ENCODE peak calls at places on chromosomes 1 and 21, in nine cellular contexts. W is IMR-90, P is breast epithelium, X is K562, K is body of pancreas, T is prostate gland, Z is adrenal gland, G is tibial nerve, R is heart left ventricle. J is an unnamed sample. For H3K36me3 and H3K4me1, the result is how much of the 10 kb centered on the place peaks cover.

GRCh38 chr21:44892536-44893277 is 19.2 kb upstream of the PTTG1IP start:
- DNase-seq in W (peak), P (peak), R (no peak), K (peak), G (peak), T (peak), Z (peak), X (peak), J (no peak)

GRCh38 chr1:35577071-35577998 is 4.2 kb downstream of the TFAP2E start:
- DNase-seq in P (no peak), R (no peak), Z (no peak), G (no peak), K (peak), T (no peak), X (no peak), W (no peak), J (no peak)

GRCh38 chr1:45386219-45386618 is 46.0 kb upstream of the MUTYH start:
- DNase-seq in P (no peak), R (no peak), X (no peak), Z (no peak), W (no peak), K (no peak), T (no peak), G (no peak), J (no peak)

GRCh38 chr1:28091043-28091781 is 2.8 kb upstream of the EYA3 start:
- DNase-seq in K (peak), T (peak), R (peak), G (peak), P (peak), X (peak), Z (peak), W (peak), J (no peak)

GRCh38 chr1:116945421-116945820 is 35.7 kb downstream of the PTGFRN start:
- DNase-seq in W (no peak), Z (no peak), G (no peak), R (no peak), X (no peak), P (no peak), K (no peak), T (no peak), J (no peak)

GRCh38 chr1:24418898-24419628 is 3.5 kb downstream of the NIPAL3 start:
- DNase-seq in R (no peak), Z (no peak), W (peak), T (peak), X (peak), G (no peak), P (peak), K (peak), J (no peak)

GRCh38 chr1:154306151-154306550 is 14.7 kb upstream of the AQP10 start:
- DNase-seq in T (no peak), W (peak), Z (no peak), P (no peak), X (no peak), K (no peak), R (no peak), G (no peak), J (no peak)

GRCh38 chr1:27481994-27482620 is 7.9 kb downstream of the WASF2 start:
- DNase-seq in P (no peak), W (no peak), X (no peak), K (no peak), Z (no peak), R (no peak), T (no peak), G (no peak), J (no peak)

GRCh38 chr21:35332841-35333426 is 283.8 kb upstream of the RUNX1 start:
- DNase-seq in Z (no peak), W (no peak), R (no peak), X (no peak), P (no peak), T (no peak), K (no peak), G (no peak), J (no peak)

GRCh38 chr1:31760422-31760900 is 3.7 kb downstream of the ADGRB2 start:
- DNase-seq in P (no peak), W (no peak), Z (no peak), X (no peak), T (no peak), G (no peak), R (no peak), K (no peak), J (no peak)

GRCh38 chr21:42112857-42113256 is 41.7 kb downstream of the UMODL1 start:
- DNase-seq in R (no peak), X (no peak), T (no peak), G (no peak), K (no peak), Z (no peak), W (peak), P (no peak), J (no peak)

GRCh38 chr1:45722809-45723208 is 27.6 kb downstream of the IPP start:
- DNase-seq in W (peak), T (no peak), X (no peak), Z (no peak), G (no peak), K (no peak), P (no peak), R (no peak), J (no peak)

GRCh38 chr1:226054519-226055327 is 7.8 kb upstream of the H3-3A start:
- DNase-seq in K (no peak), P (no peak), R (no peak), W (peak), Z (no peak), G (no peak), X (no peak), T (no peak), J (no peak)

GRCh38 chr1:246750752-246751151 is 26.5 kb downstream of the SCCPDH start:
- DNase-seq in W (no peak), P (no peak), R (no peak), G (no peak), X (no peak), T (peak), Z (no peak), K (no peak), J (no peak)

GRCh38 chr1:198681831-198682756 is 43.3 kb downstream of the PTPRC start:
- DNase-seq in K (peak), G (no peak), W (peak), X (peak), Z (peak), R (peak), T (peak), P (peak), J (peak)

GRCh38 chr1:37169743-37170275 is 135.5 kb upstream of the GRIK3 start:
- DNase-seq in Z (no peak), P (no peak), T (no peak), K (no peak), G (no peak), W (no peak), R (no peak), X (no peak), J (no peak)

GRCh38 chr1:14850563-14850962 is 252.1 kb downstream of the KAZN start:
- DNase-seq in W (no peak), R (no peak), Z (no peak), G (no peak), K (peak), X (peak), T (peak), P (no peak), J (no peak)

GRCh38 chr1:110674337-110675059 is at the start of gene KCNA3:
- DNase-seq in G (no peak), K (peak), W (no peak), P (no peak), R (peak), X (no peak), Z (no peak), T (no peak), J (no peak)

GRCh38 chr21:44593598-44594405 is 1.5 kb upstream of the KRTAP10-6 start:
- DNase-seq in K (no peak), R (no peak), T (no peak), X (peak), P (no peak), Z (no peak), G (no peak), W (peak), J (no peak)

GRCh38 chr1:67052741-67053534 is 1.0 kb downstream of the SLC35D1 start:
- DNase-seq in G (peak), R (peak), W (peak), Z (peak), X (peak), K (peak), P (peak), T (peak), J (peak)

GRCh38 chr1:207027221-207027777 is 5.3 kb downstream of the C1orf116 start:
- DNase-seq in X (no peak), T (no peak), P (peak), G (no peak), K (no peak), Z (peak), W (peak), R (no peak), J (no peak)

GRCh38 chr1:215958836-215959235 is 391.7 kb downstream of the KCTD3 start:
- DNase-seq in T (no peak), K (no peak), R (no peak), G (no peak), Z (no peak), X (no peak), P (no peak), W (peak), J (no peak)

GRCh38 chr1:27542463-27543273 is 52.7 kb upstream of the WASF2 start:
- DNase-seq in R (peak), Z (peak), X (peak), W (peak), P (peak), T (peak), G (no peak), K (peak), J (no peak)

GRCh38 chr1:17653728-17654351 is 101.3 kb upstream of the ACTL8 start:
- DNase-seq in W (peak), G (no peak), Z (peak), T (no peak), R (no peak), K (no peak), P (no peak), X (peak), J (no peak)

GRCh38 chr1:41891403-41891896 is 27.3 kb downstream of the HIVEP3 start:
- DNase-seq in X (peak), R (no peak), Z (peak), K (peak), T (no peak), G (no peak), W (peak), P (no peak), J (no peak)

GRCh38 chr1:15090373-15090772 is 63.2 kb upstream of the TMEM51 start:
- DNase-seq in G (no peak), X (no peak), K (peak), T (peak), R (peak), P (peak), W (no peak), Z (no peak), J (no peak)

GRCh38 chr1:11320153-11320936 is 47.3 kb downstream of the UBIAD1 start:
- DNase-seq in X (peak), Z (no peak), K (no peak), T (no peak), R (no peak), W (no peak), P (no peak), G (no peak), J (no peak)

GRCh38 chr21:43859747-43860214 is 5.2 kb upstream of the AGPAT3 start:
- DNase-seq in W (no peak), P (no peak), K (no peak), G (no peak), T (peak), Z (no peak), R (no peak), X (no peak), J (no peak)

GRCh38 chr1:20376880-20377494 is 86.3 kb downstream of the VWA5B1 start:
- DNase-seq in Z (peak), R (no peak), T (no peak), X (peak), K (no peak), P (no peak), G (no peak), W (peak), J (no peak)

GRCh38 chr1:116193768-116194167 is 82.6 kb downstream of the MAB21L3 start:
- DNase-seq in W (no peak), G (no peak), Z (no peak), X (no peak), R (no peak), K (no peak), P (no peak), T (no peak), J (no peak)

GRCh38 chr1:32448773-32449456 is 16.0 kb upstream of the ZBTB8B start:
- DNase-seq in T (no peak), Z (no peak), W (no peak), G (no peak), P (no peak), K (no peak), X (peak), R (no peak), J (no peak)

GRCh38 chr1:244271909-244272308 is 179.8 kb downstream of the ADSS2 start:
- DNase-seq in R (no peak), K (no peak), Z (no peak), W (no peak), G (no peak), T (no peak), P (no peak), X (no peak), J (no peak)

GRCh38 chr21:31220567-31220966 is 123.5 kb downstream of the TIAM1 start:
- DNase-seq in K (no peak), P (no peak), X (no peak), T (no peak), G (no peak), R (no peak), W (peak), Z (no peak), J (no peak)

GRCh38 chr1:93120614-93121013 is 41.5 kb downstream of the MTF2 start:
- DNase-seq in P (no peak), W (no peak), T (no peak), G (no peak), K (no peak), R (no peak), X (no peak), Z (no peak), J (no peak)
- H3K36me3 ChIP-seq in P (under half), W (under half), T (under half), G (under half), K (under half), R (under half), X (half or more), Z (under half), J (under half)

GRCh38 chr1:100038401-100039306 is 68.9 kb downstream of the SLC35A3 start:
- DNase-seq in P (peak), X (peak), G (peak), R (peak), Z (peak), T (peak), W (peak), K (peak), J (peak)
- TF ChIP-seq POLR2A in P (no peak), X (no peak), G (no peak), R (no peak), Z (no peak), T (no peak), W (no peak), K (peak), J (no peak)

GRCh38 chr1:164703971-164704411 is 145.0 kb downstream of the PBX1 start:
- DNase-seq in K (no peak), P (no peak), R (no peak), X (no peak), W (no peak), G (no peak), Z (no peak), T (no peak), J (no peak)
- H3K4me1 ChIP-seq in K (half or more), P (under half), R (half or more), X (under half), W (under half), G (under half), Z (half or more), T (under half), J (under half)

GRCh38 chr1:42936309-42937078 is 22.2 kb downstream of the SLC2A1 start:
- DNase-seq in W (peak), P (peak), K (no peak), Z (peak), R (no peak), G (peak), T (no peak), X (peak), J (no peak)
- H3K36me3 ChIP-seq in W (half or more), P (under half), K (under half), Z (under half), R (under half), G (under half), T (under half), X (half or more), J (under half)

GRCh38 chr1:103525607-103526507 is at the start of gene RNPC3:
- DNase-seq in W (peak), T (peak), K (peak), X (peak), R (peak), P (peak), G (peak), Z (peak), J (peak)
- TF ChIP-seq POLR2A in W (peak), T (no peak), K (peak), X (peak), R (no peak), P (no peak), G (no peak), Z (peak), J (no peak)

GRCh38 chr1:109470245-109470644 is 3.9 kb downstream of the SYPL2 start:
- DNase-seq in P (no peak), K (no peak), Z (no peak), W (no peak), X (peak), G (no peak), T (no peak), R (no peak), J (no peak)

GRCh38 chr1:109466100-109466439 is 276 bp upstream of the SYPL2 start:
- DNase-seq in X (peak), R (no peak), K (no peak), P (no peak), G (no peak), T (no peak), W (no peak), Z (no peak), J (no peak)

GRCh38 chr1:109466440-109467300 is at the start of gene SYPL2:
- DNase-seq in P (no peak), R (peak), Z (peak), T (no peak), W (peak), X (peak), K (peak), G (no peak), J (no peak)

GRCh38 chr1:109467301-109467777 is 993 bp downstream of the SYPL2 start:
- DNase-seq in W (no peak), T (no peak), P (no peak), Z (peak), K (no peak), X (peak), R (no peak), G (no peak), J (no peak)

GRCh38 chr1:109468903-109469302 is 2.6 kb downstream of the SYPL2 start:
- DNase-seq in X (no peak), G (no peak), W (no peak), K (no peak), Z (no peak), R (no peak), P (no peak), T (no peak), J (no peak)
- H3K4me1 ChIP-seq in X (under half), G (under half), W (under half), K (under half), Z (under half), R (under half), P (under half), T (under half), J (under half)

GRCh38 chr1:183543619-183544204 is 46.5 kb downstream of the NCF2 start:
- DNase-seq in K (peak), X (peak), G (no peak), W (peak), T (peak), R (no peak), P (no peak), Z (no peak), J (no peak)
- H3K36me3 ChIP-seq in K (under half), X (half or more), G (half or more), W (under half), T (under half), R (under half), P (under half), Z (under half), J (half or more)

DNA sequence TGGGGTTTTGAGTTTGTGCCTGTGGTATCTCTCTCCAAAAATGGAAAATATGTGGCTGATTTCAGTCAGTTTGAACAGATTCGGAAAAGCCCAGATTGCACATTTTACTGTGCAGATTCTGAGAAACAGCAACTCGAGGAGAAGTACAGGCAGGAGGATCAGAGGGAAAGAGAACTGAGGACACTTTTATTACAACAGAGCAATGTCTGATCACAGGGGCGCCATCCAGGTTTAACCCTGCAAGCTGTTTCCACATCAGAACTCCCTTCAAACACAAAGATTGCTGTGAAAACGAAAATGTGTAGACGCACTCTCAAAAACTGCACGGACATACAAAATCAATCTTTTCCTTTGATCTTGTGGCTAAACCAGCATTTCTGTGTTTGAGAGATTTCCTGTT is 43.4 kb downstream of the KCNJ15 start:
- DNase-seq in G (no peak), Z (no peak), T (no peak), X (no peak), P (no peak), W (no peak), R (no peak), K (no peak), J (no peak)
- TF ChIP-seq POLR2A in G (no peak), Z (no peak), T (no peak), X (no peak), P (no peak), W (no peak), R (no peak), K (no peak), J (no peak)

GRCh38 chr1:161771973-161772372 is 5.9 kb downstream of the ATF6 start:
- DNase-seq in X (no peak), W (no peak), K (no peak), P (no peak), T (no peak), Z (no peak), R (no peak), G (no peak), J (no peak)

GRCh38 chr1:161777250-161777649 is 11.1 kb downstream of the ATF6 start:
- DNase-seq in W (no peak), T (no peak), R (no peak), Z (no peak), X (no peak), K (no peak), P (no peak), G (no peak), J (no peak)

GRCh38 chr1:161772397-161772796 is 6.3 kb downstream of the ATF6 start:
- DNase-seq in R (no peak), G (no peak), K (no peak), P (no peak), Z (no peak), T (no peak), W (no peak), X (no peak), J (no peak)

GRCh38 chr1:161771166-161771565 is 5.0 kb downstream of the ATF6 start:
- DNase-seq in T (no peak), R (no peak), W (no peak), Z (no peak), X (no peak), P (no peak), G (no peak), K (no peak), J (no peak)

DNA sequence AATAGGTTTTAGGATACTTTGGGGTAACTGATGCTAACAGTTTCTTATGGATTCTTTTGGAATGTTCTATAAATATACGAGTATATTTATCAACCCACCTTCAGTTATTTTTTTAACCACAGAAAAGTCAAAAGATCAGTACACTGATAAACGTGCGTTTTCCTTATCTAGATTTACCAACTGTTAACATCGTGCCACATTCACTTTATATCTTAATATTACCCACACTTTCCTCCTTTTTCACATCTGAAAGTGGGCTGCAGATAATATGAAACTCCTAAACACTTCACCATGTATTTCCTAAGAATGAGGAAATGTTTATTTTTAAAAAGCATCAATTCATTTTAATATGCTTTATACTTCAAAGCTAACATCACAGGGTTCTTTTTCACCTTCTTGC is 7.7 kb downstream of the ATF6 start:
- DNase-seq in T (no peak), Z (no peak), R (no peak), K (no peak), G (no peak), P (no peak), X (no peak), W (no peak), J (no peak)
- H3K4me1 ChIP-seq in T (under half), Z (under half), R (under half), K (under half), G (under half), P (under half), X (under half), W (under half), J (under half)